ENCODE peak calls at places on chromosome 6, in nine cellular contexts. One of them, this sample, is unnamed.

GRCh38 chr6:90849686-90850085 is 262.8 kb upstream of the MAP3K7 start:
- DNase-seq in SK-N-MC: no peak
- DNase-seq in MG63: peak
- DNase-seq in adrenal gland: no peak
- DNase-seq in astrocyte of the cerebellum: no peak
- DNase-seq in NB4: no peak
- DNase-seq in uterus: no peak
- DNase-seq in naive thymus-derived CD4-positive, alpha-beta T cell: no peak
- DNase-seq in adipocyte: no peak
- DNase-seq in this sample: no peak

GRCh38 chr6:82073484-82073883 is 174.1 kb downstream of the IBTK start:
- DNase-seq in SK-N-MC: no peak
- DNase-seq in MG63: no peak
- DNase-seq in adrenal gland: no peak
- DNase-seq in astrocyte of the cerebellum: no peak
- DNase-seq in NB4: no peak
- DNase-seq in uterus: no peak
- DNase-seq in naive thymus-derived CD4-positive, alpha-beta T cell: no peak
- DNase-seq in adipocyte: no peak
- DNase-seq in this sample: no peak

GRCh38 chr6:100461273-100461919 is 3.3 kb downstream of the SIM1 start:
- DNase-seq in SK-N-MC: no peak
- DNase-seq in MG63: peak
- DNase-seq in adrenal gland: no peak
- DNase-seq in astrocyte of the cerebellum: no peak
- DNase-seq in NB4: peak
- DNase-seq in uterus: no peak
- DNase-seq in naive thymus-derived CD4-positive, alpha-beta T cell: no peak
- DNase-seq in adipocyte: no peak
- DNase-seq in this sample: no peak

GRCh38 chr6:136069119-136069518 is 181.0 kb downstream of the MTFR2 start:
- DNase-seq in SK-N-MC: no peak
- DNase-seq in MG63: no peak
- DNase-seq in adrenal gland: no peak
- DNase-seq in astrocyte of the cerebellum: peak
- DNase-seq in NB4: no peak
- DNase-seq in uterus: no peak
- DNase-seq in naive thymus-derived CD4-positive, alpha-beta T cell: no peak
- DNase-seq in adipocyte: peak
- DNase-seq in this sample: no peak

GRCh38 chr6:44386929-44387345 is 569 bp upstream of the CDC5L start:
- DNase-seq in SK-N-MC: no peak
- DNase-seq in MG63: peak
- DNase-seq in adrenal gland: no peak
- DNase-seq in astrocyte of the cerebellum: no peak
- DNase-seq in NB4: no peak
- DNase-seq in uterus: peak
- DNase-seq in naive thymus-derived CD4-positive, alpha-beta T cell: no peak
- DNase-seq in adipocyte: peak
- DNase-seq in this sample: peak

GRCh38 chr6:37393530-37393929 is 39.5 kb upstream of the CMTR1 start:
- DNase-seq in SK-N-MC: no peak
- DNase-seq in MG63: no peak
- DNase-seq in adrenal gland: no peak
- DNase-seq in astrocyte of the cerebellum: no peak
- DNase-seq in NB4: no peak
- DNase-seq in uterus: no peak
- DNase-seq in naive thymus-derived CD4-positive, alpha-beta T cell: no peak
- DNase-seq in adipocyte: no peak
- DNase-seq in this sample: no peak

GRCh38 chr6:73610444-73611275 is 43.1 kb downstream of the SLC17A5 start:
- DNase-seq in SK-N-MC: no peak
- DNase-seq in MG63: no peak
- DNase-seq in adrenal gland: no peak
- DNase-seq in astrocyte of the cerebellum: peak
- DNase-seq in NB4: peak
- DNase-seq in uterus: no peak
- DNase-seq in naive thymus-derived CD4-positive, alpha-beta T cell: peak
- DNase-seq in adipocyte: peak
- DNase-seq in this sample: no peak

GRCh38 chr6:109299695-109300564 is 82.3 kb downstream of the CD164 start:
- DNase-seq in SK-N-MC: no peak
- DNase-seq in MG63: no peak
- DNase-seq in adrenal gland: no peak
- DNase-seq in astrocyte of the cerebellum: no peak
- DNase-seq in NB4: peak
- DNase-seq in uterus: peak
- DNase-seq in naive thymus-derived CD4-positive, alpha-beta T cell: no peak
- DNase-seq in adipocyte: no peak
- DNase-seq in this sample: no peak

DNA sequence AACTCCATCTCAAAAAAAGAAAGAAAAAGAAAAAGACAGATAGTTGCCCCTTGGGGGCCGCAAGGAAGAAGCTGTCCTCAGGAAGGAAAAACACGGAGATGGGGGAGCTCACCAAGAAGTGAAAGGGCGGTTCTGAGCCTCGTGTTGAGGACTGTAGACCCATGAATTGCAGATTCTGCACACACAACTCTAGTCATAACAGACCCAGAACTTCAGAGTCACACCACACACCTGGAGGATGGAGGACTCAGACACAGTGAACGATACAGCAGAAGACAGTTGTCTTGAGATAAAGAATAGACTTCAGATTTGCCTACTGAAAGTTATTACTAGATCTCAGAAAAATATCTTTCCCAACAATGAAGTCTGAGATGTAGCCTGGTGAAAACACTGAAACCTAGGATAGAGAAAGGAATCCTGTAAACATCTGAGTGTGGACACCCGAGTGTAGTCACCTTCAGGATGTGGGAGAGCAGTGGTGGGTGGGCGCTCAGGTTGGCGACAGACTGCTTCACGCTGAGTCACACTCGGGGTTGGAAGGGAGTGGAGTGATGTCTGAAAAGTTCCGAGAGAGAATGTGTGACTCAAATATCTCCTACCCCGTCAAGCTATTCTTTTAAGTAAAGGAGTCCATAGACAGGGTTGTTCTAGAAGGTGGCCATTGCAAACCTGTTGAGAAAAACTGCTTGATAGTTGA is 88.1 kb downstream of the MAP3K4 start:
- DNase-seq in SK-N-MC: no peak
- DNase-seq in MG63: peak
- DNase-seq in adrenal gland: no peak
- DNase-seq in astrocyte of the cerebellum: peak
- DNase-seq in NB4: no peak
- DNase-seq in uterus: peak
- DNase-seq in naive thymus-derived CD4-positive, alpha-beta T cell: no peak
- DNase-seq in adipocyte: peak
- DNase-seq in this sample: peak
- H3K4me3 ChIP-seq in SK-N-MC: no peak
- H3K4me3 ChIP-seq in MG63: no peak
- H3K4me3 ChIP-seq in adrenal gland: no peak
- H3K4me3 ChIP-seq in astrocyte of the cerebellum: no peak
- H3K4me3 ChIP-seq in NB4: no peak
- H3K4me3 ChIP-seq in uterus: no peak
- H3K4me3 ChIP-seq in naive thymus-derived CD4-positive, alpha-beta T cell: no peak
- H3K4me3 ChIP-seq in adipocyte: no peak
- H3K4me3 ChIP-seq in this sample: no peak

DNA sequence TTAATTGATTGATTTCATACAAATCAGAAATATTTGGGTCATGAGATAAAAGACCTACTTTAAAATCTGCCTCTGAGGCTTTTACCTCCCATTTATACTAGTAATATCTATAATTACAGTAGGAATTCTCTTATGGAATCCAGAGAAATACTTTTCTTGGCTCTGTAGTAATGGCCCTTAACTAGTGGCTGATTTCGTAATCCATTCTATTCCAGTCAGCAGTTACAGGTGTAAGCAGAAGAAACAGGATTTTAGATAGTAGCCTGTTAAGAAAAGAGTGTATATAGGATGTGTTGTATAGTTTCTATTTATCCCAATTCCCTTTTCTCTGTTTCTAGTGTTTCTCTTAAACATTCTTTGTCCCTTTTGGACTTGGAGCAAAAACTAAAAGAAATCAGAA is 21.2 kb downstream of the PEX3 start:
- DNase-seq in SK-N-MC: no peak
- DNase-seq in MG63: no peak
- DNase-seq in adrenal gland: no peak
- DNase-seq in astrocyte of the cerebellum: no peak
- DNase-seq in NB4: no peak
- DNase-seq in uterus: no peak
- DNase-seq in naive thymus-derived CD4-positive, alpha-beta T cell: no peak
- DNase-seq in adipocyte: peak
- DNase-seq in this sample: no peak
- H3K4me3 ChIP-seq in SK-N-MC: no peak
- H3K4me3 ChIP-seq in MG63: no peak
- H3K4me3 ChIP-seq in adrenal gland: no peak
- H3K4me3 ChIP-seq in astrocyte of the cerebellum: no peak
- H3K4me3 ChIP-seq in NB4: no peak
- H3K4me3 ChIP-seq in uterus: no peak
- H3K4me3 ChIP-seq in naive thymus-derived CD4-positive, alpha-beta T cell: no peak
- H3K4me3 ChIP-seq in adipocyte: no peak
- H3K4me3 ChIP-seq in this sample: no peak

GRCh38 chr6:155142902-155143609 is 120.8 kb upstream of the CLDN20 start:
- DNase-seq in SK-N-MC: no peak
- DNase-seq in MG63: no peak
- DNase-seq in adrenal gland: no peak
- DNase-seq in astrocyte of the cerebellum: no peak
- DNase-seq in NB4: no peak
- DNase-seq in uterus: no peak
- DNase-seq in naive thymus-derived CD4-positive, alpha-beta T cell: no peak
- DNase-seq in adipocyte: peak
- DNase-seq in this sample: no peak

GRCh38 chr6:155141002-155141401 is 122.8 kb upstream of the CLDN20 start:
- DNase-seq in SK-N-MC: no peak
- DNase-seq in MG63: no peak
- DNase-seq in adrenal gland: no peak
- DNase-seq in astrocyte of the cerebellum: no peak
- DNase-seq in NB4: no peak
- DNase-seq in uterus: no peak
- DNase-seq in naive thymus-derived CD4-positive, alpha-beta T cell: no peak
- DNase-seq in adipocyte: no peak
- DNase-seq in this sample: no peak

GRCh38 chr6:155143610-155144106 is 120.2 kb upstream of the CLDN20 start:
- DNase-seq in SK-N-MC: no peak
- DNase-seq in MG63: no peak
- DNase-seq in adrenal gland: no peak
- DNase-seq in astrocyte of the cerebellum: no peak
- DNase-seq in NB4: no peak
- DNase-seq in uterus: no peak
- DNase-seq in naive thymus-derived CD4-positive, alpha-beta T cell: no peak
- DNase-seq in adipocyte: no peak
- DNase-seq in this sample: no peak

GRCh38 chr6:155141512-155141911 is 122.3 kb upstream of the CLDN20 start:
- DNase-seq in SK-N-MC: no peak
- DNase-seq in MG63: no peak
- DNase-seq in adrenal gland: no peak
- DNase-seq in astrocyte of the cerebellum: no peak
- DNase-seq in NB4: no peak
- DNase-seq in uterus: no peak
- DNase-seq in naive thymus-derived CD4-positive, alpha-beta T cell: no peak
- DNase-seq in adipocyte: no peak
- DNase-seq in this sample: no peak

DNA sequence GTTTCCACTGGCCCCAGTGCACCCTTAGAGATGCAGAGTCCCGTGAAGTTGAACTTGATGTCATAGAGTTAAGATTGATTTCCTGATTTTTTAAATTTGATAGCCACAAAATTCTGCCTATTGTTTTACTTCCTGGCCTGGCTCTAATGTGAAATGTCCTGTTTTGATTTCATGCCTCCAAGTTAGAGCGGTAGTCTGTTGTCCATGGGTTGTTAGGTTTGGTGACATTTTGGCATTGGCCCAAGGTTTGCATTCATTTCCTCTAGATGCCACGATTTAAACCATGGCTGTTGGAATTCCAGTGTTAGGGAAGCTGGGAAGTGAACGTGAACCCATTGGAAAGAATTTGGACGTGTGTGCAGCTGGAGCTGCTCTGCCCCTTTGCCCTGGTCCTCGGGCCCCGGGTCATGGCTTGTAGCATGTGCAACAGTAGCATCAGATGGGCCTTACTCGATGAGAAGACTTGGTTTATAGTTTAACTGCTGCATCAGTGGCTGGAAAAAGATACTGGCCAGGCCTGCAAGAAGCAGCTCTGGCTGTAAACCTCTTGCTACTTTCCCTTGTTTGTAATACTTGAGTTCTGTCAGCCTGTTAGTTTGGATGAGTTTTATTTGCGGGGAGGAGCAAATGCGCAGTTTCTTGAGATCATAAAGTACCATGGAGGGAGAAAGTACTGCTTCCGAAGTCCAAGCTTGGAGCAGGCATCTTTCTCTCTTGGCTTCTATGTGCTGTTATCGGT is 121.5 kb upstream of the CLDN20 start:
- DNase-seq in SK-N-MC: no peak
- DNase-seq in MG63: no peak
- DNase-seq in adrenal gland: no peak
- DNase-seq in astrocyte of the cerebellum: no peak
- DNase-seq in NB4: no peak
- DNase-seq in uterus: no peak
- DNase-seq in naive thymus-derived CD4-positive, alpha-beta T cell: no peak
- DNase-seq in adipocyte: no peak
- DNase-seq in this sample: no peak
- H3K4me3 ChIP-seq in SK-N-MC: no peak
- H3K4me3 ChIP-seq in MG63: peak
- H3K4me3 ChIP-seq in adrenal gland: peak
- H3K4me3 ChIP-seq in astrocyte of the cerebellum: no peak
- H3K4me3 ChIP-seq in NB4: no peak
- H3K4me3 ChIP-seq in uterus: peak
- H3K4me3 ChIP-seq in naive thymus-derived CD4-positive, alpha-beta T cell: peak
- H3K4me3 ChIP-seq in adipocyte: peak
- H3K4me3 ChIP-seq in this sample: no peak

DNA sequence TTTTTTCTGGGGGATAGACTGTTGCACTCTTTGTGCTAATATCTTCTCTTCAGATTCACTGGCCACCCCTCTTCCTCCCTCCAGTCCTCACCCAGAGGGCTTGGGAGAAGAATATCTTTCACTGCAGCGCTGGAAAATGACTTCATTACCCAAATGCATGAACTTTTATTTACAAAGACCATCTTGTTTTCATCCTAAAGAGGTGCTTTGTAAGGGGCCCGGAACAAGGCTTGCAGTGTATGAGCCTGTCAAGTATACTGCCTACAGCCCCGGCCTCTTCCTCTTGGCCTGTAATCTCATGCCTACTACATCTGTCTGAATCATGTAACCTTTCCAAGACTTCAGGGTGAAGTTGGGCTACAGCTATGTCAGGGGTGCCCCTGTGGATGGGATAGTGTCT is 554 bp upstream of the LAMA4 start:
- DNase-seq in SK-N-MC: no peak
- DNase-seq in MG63: no peak
- DNase-seq in adrenal gland: no peak
- DNase-seq in astrocyte of the cerebellum: no peak
- DNase-seq in NB4: no peak
- DNase-seq in uterus: no peak
- DNase-seq in naive thymus-derived CD4-positive, alpha-beta T cell: no peak
- DNase-seq in adipocyte: no peak
- DNase-seq in this sample: no peak
- H3K4me3 ChIP-seq in SK-N-MC: no peak
- H3K4me3 ChIP-seq in MG63: peak
- H3K4me3 ChIP-seq in adrenal gland: peak
- H3K4me3 ChIP-seq in astrocyte of the cerebellum: peak
- H3K4me3 ChIP-seq in NB4: no peak
- H3K4me3 ChIP-seq in uterus: peak
- H3K4me3 ChIP-seq in naive thymus-derived CD4-positive, alpha-beta T cell: no peak
- H3K4me3 ChIP-seq in adipocyte: peak
- H3K4me3 ChIP-seq in this sample: no peak

GRCh38 chr6:110589865-110590513 is 113.6 kb upstream of the SLC22A16 start:
- DNase-seq in SK-N-MC: no peak
- DNase-seq in MG63: no peak
- DNase-seq in adrenal gland: no peak
- DNase-seq in astrocyte of the cerebellum: no peak
- DNase-seq in NB4: no peak
- DNase-seq in uterus: no peak
- DNase-seq in naive thymus-derived CD4-positive, alpha-beta T cell: no peak
- DNase-seq in adipocyte: no peak
- DNase-seq in this sample: no peak
- H3K4me3 ChIP-seq in SK-N-MC: no peak
- H3K4me3 ChIP-seq in MG63: no peak
- H3K4me3 ChIP-seq in adrenal gland: no peak
- H3K4me3 ChIP-seq in astrocyte of the cerebellum: no peak
- H3K4me3 ChIP-seq in NB4: no peak
- H3K4me3 ChIP-seq in uterus: no peak
- H3K4me3 ChIP-seq in naive thymus-derived CD4-positive, alpha-beta T cell: no peak
- H3K4me3 ChIP-seq in adipocyte: no peak
- H3K4me3 ChIP-seq in this sample: no peak

This sample was measured in skeletal muscle cell.